ENCODE peak calls at places on chromosomes 6 and 20, in seven cellular contexts. L is IMR-90, N is stomach, I is body of pancreas, Y is adrenal gland, F is gastrocnemius medialis, V is HCT116. P is an unnamed sample.
A peak's percentile ranks its signal among the peaks of the same experiment; 100 is the strongest.

GRCh38 chr6:9540534-9541126 is 874.2 kb downstream of the TFAP2A start:
- DNase-seq in L (peak; percentile 67), N (no peak), I (no peak), Y (no peak), F (no peak), V (peak; percentile 47), P (no peak)

GRCh38 chr6:16850332-16851022 is 89.2 kb upstream of the ATXN1 start:
- DNase-seq in L (no peak), N (no peak), I (no peak), Y (no peak), F (no peak), V (no peak), P (no peak)

GRCh38 chr6:137271245-137272183 is 52.3 kb upstream of the IFNGR1 start:
- DNase-seq in L (peak; percentile 63), N (no peak), I (no peak), Y (no peak), F (no peak), V (peak; percentile 65), P (no peak)

GRCh38 chr6:31035862-31036497 is 25.7 kb downstream of the MUC22 start:
- DNase-seq in L (peak; percentile 7), N (no peak), I (no peak), Y (no peak), F (no peak), V (no peak), P (no peak)

GRCh38 chr20:31788578-31788977 is 30.6 kb upstream of the MYLK2 start:
- DNase-seq in L (peak; percentile 28), N (no peak), I (no peak), Y (no peak), F (peak; percentile 11), V (no peak), P (peak; percentile 42)

GRCh38 chr20:53001502-53002301 is 29.5 kb downstream of the TSHZ2 start:
- DNase-seq in L (peak; percentile 8), N (no peak), I (no peak), Y (no peak), F (no peak), V (no peak), P (no peak)

GRCh38 chr6:108587258-108588059 is 26.7 kb downstream of the FOXO3 start:
- DNase-seq in L (peak; percentile 92), N (no peak), I (no peak), Y (peak; percentile 33), F (no peak), V (no peak), P (no peak)

GRCh38 chr20:37362231-37362792 is 16.4 kb downstream of the SRC start:
- DNase-seq in L (no peak), N (no peak), I (peak; percentile 6), Y (peak; percentile 44), F (no peak), V (no peak), P (no peak)

GRCh38 chr20:25390538-25391528 is at the start of gene ABHD12:
- DNase-seq in L (peak; percentile 95), N (peak; percentile 98), I (peak; percentile 96), Y (peak; percentile 97), F (peak; percentile 90), V (peak; percentile 81), P (peak; percentile 94)
- TF ChIP-seq POLR2A in L (peak; percentile 96), N (peak; percentile 71), I (peak; percentile 91), Y (peak; percentile 52), F (peak; percentile 64), V (peak; percentile 43), P (peak; percentile 67)

GRCh38 chr20:23050847-23051627 is 1.6 kb upstream of the THBD start:
- DNase-seq in L (peak; percentile 52), N (peak; percentile 78), I (peak; percentile 40), Y (peak; percentile 67), F (peak; percentile 55), V (peak; percentile 42), P (peak; percentile 41)

GRCh38 chr20:23047738-23048214 is 1.7 kb downstream of the THBD start:
- DNase-seq in L (no peak), N (peak; percentile 46), I (no peak), Y (peak; percentile 26), F (peak; percentile 22), V (no peak), P (no peak)

GRCh38 chr20:23049933-23050838 is 714 bp upstream of the THBD start:
- DNase-seq in L (no peak), N (peak; percentile 71), I (peak; percentile 15), Y (peak; percentile 51), F (peak; percentile 46), V (no peak), P (peak; percentile 42)

GRCh38 chr20:23048283-23049200 is 930 bp downstream of the THBD start:
- DNase-seq in L (peak; percentile 1), N (peak; percentile 79), I (peak; percentile 27), Y (peak; percentile 60), F (peak; percentile 50), V (no peak), P (no peak)

DNA sequence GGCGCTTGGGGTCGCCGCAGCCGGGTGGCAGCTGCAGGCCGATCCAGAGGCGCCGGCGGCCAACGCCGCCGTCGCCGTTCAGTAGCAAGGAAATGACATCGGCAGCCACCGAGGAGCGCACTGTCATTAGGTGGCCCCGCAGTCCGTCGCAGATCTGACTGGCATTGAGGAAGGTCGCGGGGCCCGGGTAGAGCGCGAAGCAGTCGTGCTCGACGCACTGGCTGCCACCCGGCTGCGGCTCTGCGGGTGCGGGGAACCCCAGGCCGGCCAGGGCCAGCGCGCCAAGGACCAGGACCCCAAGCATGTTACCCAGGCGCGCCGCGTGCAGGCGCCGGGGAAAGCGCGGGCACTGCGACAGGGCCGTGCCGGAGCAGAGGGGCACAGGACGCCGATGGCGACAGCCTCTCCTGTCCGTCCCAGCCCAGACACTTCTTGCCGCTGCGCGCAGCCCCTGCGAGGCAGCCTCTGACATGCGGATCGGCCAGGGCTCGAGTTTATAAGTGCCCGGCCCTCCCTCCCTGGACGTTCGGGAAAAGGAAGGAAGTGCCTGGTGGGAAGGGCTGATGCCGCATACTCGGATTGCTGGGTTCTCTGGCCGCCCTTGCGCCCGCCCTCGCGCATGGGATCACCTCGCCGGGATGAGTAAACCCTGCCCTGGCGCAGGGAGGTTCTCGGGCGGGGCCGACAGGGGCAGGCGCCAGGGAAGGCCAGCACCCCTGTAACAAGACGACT is at the start of gene THBD:
- DNase-seq in L (peak; percentile 12), N (peak; percentile 76), I (peak; percentile 22), Y (peak; percentile 78), F (peak; percentile 74), V (no peak), P (no peak)
- TF ChIP-seq POLR2A in L (no peak), N (no peak), I (peak; percentile 66), Y (peak; percentile 72), F (peak; percentile 78), V (no peak), P (peak; percentile 34)

GRCh38 chr6:23455754-23456153 is 670.3 kb upstream of the NRSN1 start:
- DNase-seq in L (no peak), N (no peak), I (no peak), Y (no peak), F (no peak), V (no peak), P (no peak)
- TF ChIP-seq POLR2A in L (no peak), N (no peak), I (no peak), Y (no peak), F (no peak), V (no peak), P (no peak)

GRCh38 chr6:143427109-143427817 is 23.2 kb downstream of the ADAT2 start:
- DNase-seq in L (peak; percentile 86), N (peak; percentile 69), I (peak; percentile 57), Y (peak; percentile 76), F (peak; percentile 10), V (no peak), P (peak; percentile 32)
- TF ChIP-seq POLR2A in L (peak; percentile 51), N (no peak), I (no peak), Y (no peak), F (no peak), V (no peak), P (no peak)

DNA sequence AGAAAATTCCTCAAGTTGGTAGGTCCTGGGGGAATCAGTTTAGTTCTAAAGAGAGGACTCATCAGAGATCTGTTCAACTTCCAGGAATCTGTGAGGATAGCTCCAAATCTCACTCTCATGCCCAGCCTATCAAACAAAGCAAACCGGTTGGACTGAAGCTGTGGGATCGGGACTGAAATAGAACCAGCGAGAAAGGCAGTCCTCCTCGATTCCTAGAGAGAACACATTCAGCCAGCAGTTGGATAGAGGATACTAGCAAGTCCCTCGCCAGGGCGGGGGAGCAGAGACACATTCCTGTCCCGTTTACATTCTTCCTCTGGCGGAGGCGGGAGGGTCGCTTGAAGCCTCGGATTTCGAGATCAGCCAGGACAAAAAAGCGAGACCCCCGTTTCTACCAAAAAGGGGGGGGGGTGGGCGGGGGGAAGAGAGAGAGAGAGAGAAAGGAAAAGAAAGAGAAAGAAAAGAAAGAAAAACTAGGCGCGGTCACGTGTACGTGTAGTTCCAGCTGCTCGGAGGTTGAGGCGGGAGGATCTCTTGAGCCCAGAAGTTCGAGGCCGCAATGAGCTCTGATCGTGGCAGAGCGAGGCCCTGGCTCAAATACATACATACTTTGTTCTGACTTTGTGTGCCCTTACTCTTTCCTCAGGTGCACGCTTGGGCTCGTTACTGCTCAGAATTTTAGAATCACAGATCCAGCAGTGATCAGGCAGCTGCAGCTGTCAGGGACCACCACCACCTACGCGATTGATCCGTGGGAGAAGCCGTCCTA is 19.5 kb downstream of the ZNF311 start:
- DNase-seq in L (peak; percentile 98), N (peak; percentile 86), I (peak; percentile 85), Y (peak; percentile 89), F (peak; percentile 44), V (peak; percentile 92), P (peak; percentile 74)
- TF ChIP-seq POLR2A in L (peak; percentile 34), N (no peak), I (peak; percentile 71), Y (peak; percentile 38), F (no peak), V (no peak), P (peak; percentile 60)

DNA sequence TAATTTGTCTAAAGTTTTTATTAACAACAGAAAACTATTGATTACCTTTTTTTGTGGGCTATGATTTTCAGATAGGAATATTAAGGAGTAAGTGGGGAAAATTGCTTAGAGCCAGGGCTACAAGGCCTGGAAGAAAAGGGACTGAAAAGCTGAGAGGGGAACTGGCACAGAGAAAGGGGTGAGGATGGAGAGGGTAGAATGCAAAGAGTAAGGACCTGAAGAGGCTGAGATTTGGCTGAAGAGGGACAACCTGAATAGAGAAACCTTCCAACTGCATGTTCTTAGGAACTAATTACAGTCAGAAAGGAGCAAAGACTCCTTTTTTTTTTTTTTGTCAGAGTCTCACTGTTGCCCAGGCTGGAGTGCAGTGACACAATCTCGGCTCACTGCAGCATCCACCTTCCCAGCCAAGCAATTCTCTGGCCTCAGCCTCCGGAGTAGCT is 16.7 kb downstream of the BTN2A1 start:
- DNase-seq in L (no peak), N (no peak), I (no peak), Y (no peak), F (no peak), V (no peak), P (no peak)
- TF ChIP-seq POLR2A in L (no peak), N (no peak), I (no peak), Y (no peak), F (no peak), V (no peak), P (no peak)

DNA sequence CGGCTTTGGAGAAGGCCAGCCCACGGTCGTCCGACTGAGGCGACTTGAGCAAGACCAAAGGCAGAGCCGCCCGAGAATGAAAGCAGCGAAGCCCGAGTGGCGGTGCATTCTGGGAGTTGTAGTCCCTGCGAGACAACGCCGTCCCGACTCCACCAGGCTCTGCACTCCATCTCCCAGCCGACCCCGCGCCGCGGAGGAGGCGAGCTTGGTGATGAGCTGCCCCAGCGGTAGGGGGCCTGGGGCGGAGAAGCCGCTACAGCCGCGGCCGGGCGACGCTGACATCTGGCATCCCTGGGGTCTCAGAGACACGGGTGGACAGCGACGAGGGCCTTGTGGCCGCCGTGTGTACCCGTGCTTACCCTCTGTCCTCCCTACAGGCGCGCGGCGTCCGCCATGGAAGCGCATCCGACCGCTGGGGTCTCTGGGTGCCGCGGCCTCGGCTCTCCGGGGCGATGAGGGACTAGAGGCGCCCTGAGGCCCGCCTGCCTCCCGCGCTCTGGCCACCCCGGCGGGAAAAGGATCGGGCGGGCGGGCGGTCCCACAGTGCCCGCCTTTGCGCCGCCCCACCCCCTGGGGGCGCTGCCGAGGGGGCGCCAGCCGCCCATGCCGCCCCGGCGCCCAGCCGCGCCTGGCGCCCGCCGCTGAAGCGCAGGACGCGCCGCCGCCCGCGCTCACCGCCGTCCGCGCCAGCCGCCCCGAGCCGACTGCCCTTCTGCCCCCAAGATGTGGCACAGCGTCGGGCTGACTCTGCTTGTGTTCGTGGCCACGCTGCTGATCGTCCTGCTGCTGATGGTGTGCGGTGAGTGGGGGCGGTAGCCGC is at the start of gene SMIM13:
- DNase-seq in L (peak; percentile 98), N (peak; percentile 98), I (peak; percentile 98), Y (peak; percentile 99), F (peak; percentile 97), V (peak; percentile 96), P (peak; percentile 98)
- TF ChIP-seq POLR2A in L (peak; percentile 82), N (peak; percentile 54), I (peak; percentile 93), Y (peak; percentile 7), F (peak; percentile 71), V (peak; percentile 39), P (peak; percentile 61)